ENCODE peak calls at places on chromosomes 3 and 15, in five cellular contexts. P, T, O, L and N are unnamed samples.

GRCh38 chr3:36991147-36991546 is 1.8 kb downstream of the EPM2AIP1 start:
- DNase-seq in O (no peak), L (no peak), T (no peak), P (no peak), N (no peak)

GRCh38 chr3:9649791-9650521 is 651 bp downstream of the MTMR14 start:
- DNase-seq in L (no peak), P (peak), T (no peak), O (no peak), N (no peak)

GRCh38 chr15:100167884-100168375 is 173.8 kb downstream of the ADAMTS17 start:
- DNase-seq in O (no peak), P (no peak), T (no peak), L (no peak), N (no peak)

GRCh38 chr3:61568127-61568526 is 6.8 kb downstream of the PTPRG start:
- DNase-seq in O (no peak), L (no peak), T (no peak), P (no peak), N (no peak)

GRCh38 chr15:63892794-63893441 is 59.2 kb upstream of the HERC1 start:
- DNase-seq in T (no peak), P (no peak), O (no peak), L (peak), N (no peak)

GRCh38 chr3:130480736-130481135 is 36.2 kb upstream of the COL6A6 start:
- DNase-seq in L (peak), O (peak), P (peak), T (peak), N (peak)

GRCh38 chr15:78617131-78617915 is 3.5 kb downstream of the CHRNA3 start:
- DNase-seq in T (peak), O (no peak), L (no peak), P (no peak), N (no peak)

GRCh38 chr3:49377483-49377882 is 19.3 kb upstream of the GPX1 start:
- DNase-seq in P (no peak), T (no peak), L (peak), O (no peak), N (no peak)

GRCh38 chr3:149771652-149772271 is 19.5 kb upstream of the COMMD2 start:
- DNase-seq in T (peak), P (peak), O (no peak), L (peak), N (peak)

GRCh38 chr15:101455291-101455916 is 34.1 kb downstream of the PCSK6 start:
- DNase-seq in T (no peak), L (no peak), O (no peak), P (peak), N (no peak)

GRCh38 chr3:156395961-156396700 is 158.8 kb downstream of the SSR3 start:
- DNase-seq in T (no peak), L (no peak), P (no peak), O (no peak), N (no peak)

GRCh38 chr15:71559616-71560015 is 250.7 kb upstream of the NR2E3 start:
- DNase-seq in L (no peak), T (no peak), P (no peak), O (no peak), N (no peak)

GRCh38 chr15:43278869-43279268 is 12.1 kb upstream of the TGM5 start:
- DNase-seq in O (no peak), P (no peak), L (no peak), T (no peak), N (no peak)

GRCh38 chr3:189902230-189903186 is 218.2 kb downstream of the P3H2 start:
- DNase-seq in L (no peak), T (no peak), P (no peak), O (no peak), N (no peak)

GRCh38 chr3:189458536-189458935 is 172.7 kb upstream of the TP63 start:
- DNase-seq in P (peak), L (peak), T (no peak), O (no peak), N (no peak)

GRCh38 chr3:113132571-113132996 is 78.8 kb upstream of the BOC start:
- DNase-seq in L (no peak), T (no peak), O (no peak), P (peak), N (no peak)

GRCh38 chr15:76987896-76988860 is 6.7 kb upstream of the PSTPIP1 start:
- DNase-seq in T (peak), O (no peak), P (no peak), L (no peak), N (no peak)

GRCh38 chr15:56286213-56286612 is 42.5 kb upstream of the RFX7 start:
- DNase-seq in T (no peak), O (no peak), P (no peak), L (no peak), N (no peak)

GRCh38 chr15:65773386-65774111 is 18.5 kb downstream of the DENND4A start:
- DNase-seq in T (no peak), L (no peak), P (no peak), O (no peak), N (no peak)

GRCh38 chr3:48404440-48405342 is 25.2 kb downstream of the PLXNB1 start:
- DNase-seq in L (no peak), T (peak), P (no peak), O (no peak), N (no peak)

GRCh38 chr15:96088592-96088991 is 241.9 kb upstream of the NR2F2 start:
- DNase-seq in T (no peak), O (no peak), P (peak), L (no peak), N (peak)

GRCh38 chr3:101720851-101721649 is 3.4 kb upstream of the CEP97 start:
- DNase-seq in L (no peak), P (peak), T (no peak), O (no peak), N (no peak)

GRCh38 chr3:122689587-122689986 is 8.9 kb downstream of the PARP14 start:
- DNase-seq in O (no peak), L (no peak), T (no peak), P (peak), N (no peak)

GRCh38 chr3:43786102-43786952 is 95.6 kb downstream of the ABHD5 start:
- DNase-seq in O (no peak), P (peak), L (no peak), T (peak), N (no peak)

GRCh38 chr15:79004336-79004735 is 59.5 kb upstream of the CTSH start:
- DNase-seq in O (no peak), T (peak), P (peak), L (peak), N (no peak)

GRCh38 chr3:126442849-126443229 is 32.9 kb downstream of the ZXDC start:
- DNase-seq in L (no peak), P (no peak), O (no peak), T (peak), N (no peak)

GRCh38 chr15:69647160-69647513 is 194.5 kb downstream of the RPLP1 start:
- DNase-seq in T (peak), L (no peak), O (no peak), P (no peak), N (no peak)

GRCh38 chr3:155424041-155424605 is 130.6 kb upstream of the STRIT1 start:
- DNase-seq in O (no peak), P (no peak), T (peak), L (peak), N (no peak)

GRCh38 chr15:78212546-78213424 is 21.6 kb downstream of the ACSBG1 start:
- DNase-seq in P (peak), T (no peak), L (no peak), O (no peak), N (no peak)

GRCh38 chr15:57772223-57772957 is 65.9 kb downstream of the POLR2M start:
- DNase-seq in O (no peak), T (peak), L (no peak), P (peak), N (no peak)

GRCh38 chr15:81312790-81313543 is 11.0 kb downstream of the STARD5 start:
- DNase-seq in T (no peak), L (peak), O (no peak), P (peak), N (no peak)

GRCh38 chr15:77656294-77656693 is 23.6 kb upstream of the LINGO1 start:
- DNase-seq in O (no peak), P (no peak), L (no peak), T (no peak), N (no peak)

GRCh38 chr3:32077260-32078084 is 28.9 kb upstream of the GPD1L start:
- DNase-seq in L (no peak), P (no peak), T (no peak), O (no peak), N (no peak)

GRCh38 chr3:143840636-143841035 is 7.6 kb downstream of the SLC9A9 start:
- DNase-seq in P (no peak), T (no peak), O (no peak), L (no peak), N (no peak)

GRCh38 chr3:120177151-120177550 is 82.9 kb upstream of the GSK3B start:
- DNase-seq in L (peak), O (peak), T (peak), P (peak), N (no peak)

DNA sequence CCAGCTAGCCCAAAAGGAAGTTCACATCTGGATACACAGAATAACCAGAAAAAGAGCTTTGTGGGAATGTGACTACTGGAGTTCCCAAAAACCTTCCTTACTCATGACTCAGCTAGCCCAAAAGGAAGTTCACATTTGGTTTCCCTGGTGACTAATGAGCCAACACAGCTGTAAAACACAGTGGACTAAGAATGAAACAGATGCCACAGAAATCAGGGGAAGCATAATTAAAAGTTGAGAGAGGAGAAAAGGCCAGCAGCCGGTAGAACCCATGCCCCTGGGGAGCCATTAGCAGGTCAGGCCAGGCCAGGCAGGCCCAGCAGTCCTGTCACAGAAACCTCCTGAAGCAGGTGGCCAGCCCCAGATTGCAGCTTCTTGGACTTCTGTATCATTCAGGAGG is 130.3 kb downstream of the GHSR start:
- DNase-seq in P (peak), L (peak), T (no peak), O (no peak), N (no peak)
- H2BK5ac ChIP-seq in P (no peak), L (no peak), T (no peak), O (no peak), N (no peak)

GRCh38 chr15:49308686-49309085 is 114.4 kb upstream of the FGF7 start:
- DNase-seq in O (no peak), P (no peak), L (no peak), T (no peak), N (no peak)
- H2BK12ac ChIP-seq in O (no peak), P (no peak), L (no peak), T (no peak), N (no peak)

GRCh38 chr3:170745211-170745718 is 124.7 kb downstream of the RPL22L1 start:
- DNase-seq in T (no peak), P (peak), O (no peak), L (no peak), N (no peak)
- H2BK5ac ChIP-seq in T (no peak), P (peak), O (no peak), L (no peak), N (no peak)

DNA sequence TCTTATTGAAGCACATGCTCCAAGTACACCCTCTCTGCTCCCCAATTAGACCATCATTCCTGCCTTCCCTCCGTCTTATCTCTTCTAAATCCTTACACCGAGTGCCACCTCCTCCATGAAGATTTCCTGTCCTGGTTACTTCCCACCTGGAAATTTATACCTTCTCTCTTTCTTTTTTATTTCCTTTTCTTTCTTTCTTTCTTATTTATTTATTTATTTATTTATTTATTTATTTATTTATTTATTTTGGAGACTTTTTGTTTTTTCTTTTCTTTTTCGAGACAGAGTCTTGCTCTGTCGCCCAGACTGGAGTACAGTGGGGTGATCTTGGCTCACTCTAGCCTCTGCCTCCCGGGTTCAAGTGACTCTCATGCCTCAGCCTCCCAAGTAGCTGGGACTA is 45.9 kb upstream of the ABHD2 start:
- DNase-seq in L (no peak), O (no peak), T (no peak), P (no peak), N (no peak)
- H2BK12ac ChIP-seq in L (no peak), O (no peak), T (no peak), P (no peak), N (no peak)

GRCh38 chr3:58414538-58415197 is 19.0 kb downstream of the PDHB start:
- DNase-seq in T (no peak), P (peak), O (no peak), L (peak), N (peak)
- H2BK5ac ChIP-seq in T (no peak), P (no peak), O (no peak), L (no peak), N (no peak)

DNA sequence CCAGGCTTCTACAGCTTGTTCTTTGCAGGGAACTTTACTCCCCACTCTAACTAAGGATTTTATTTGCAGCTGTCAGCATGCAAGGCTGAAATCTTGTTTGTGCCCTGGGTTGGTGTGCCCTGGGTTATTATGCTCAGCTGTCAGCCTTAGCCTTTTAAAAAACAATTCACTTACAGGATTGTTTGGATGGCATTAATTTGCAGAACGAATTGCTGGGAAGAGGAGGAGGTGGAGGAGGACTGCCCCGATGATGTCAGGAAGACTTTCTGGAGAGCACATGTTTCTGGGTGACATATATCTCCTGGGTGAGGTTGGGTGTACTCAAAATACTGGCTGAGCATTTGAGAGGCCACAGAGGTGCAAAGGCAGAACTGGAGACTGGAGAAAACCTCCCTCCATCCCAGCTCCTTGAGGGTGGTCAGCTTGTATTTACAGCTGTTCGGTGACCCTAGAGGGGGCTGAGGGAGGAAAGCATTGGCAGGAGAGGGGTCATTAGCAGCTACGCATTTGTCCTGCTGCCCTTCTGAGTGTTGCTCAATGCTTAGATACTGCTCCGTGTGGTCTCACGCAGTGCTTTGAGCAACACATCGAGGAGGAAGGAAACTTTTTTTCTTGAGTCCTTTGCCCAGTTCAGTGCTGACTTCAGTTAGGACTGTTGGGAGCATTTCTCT is 59.8 kb upstream of the PSMD6 start:
- DNase-seq in P (no peak), T (no peak), O (no peak), L (no peak), N (no peak)
- H2BK12ac ChIP-seq in P (no peak), T (no peak), O (peak), L (peak), N (no peak)

GRCh38 chr3:177760803-177761202 is 563.5 kb upstream of the TBL1XR1 start:
- DNase-seq in O (no peak), L (no peak), T (no peak), P (no peak), N (no peak)

GRCh38 chr3:177764377-177764912 is 567.2 kb upstream of the TBL1XR1 start:
- DNase-seq in P (peak), O (no peak), T (no peak), L (no peak), N (no peak)
- H2BK5ac ChIP-seq in P (no peak), O (no peak), T (no peak), L (no peak), N (no peak)

GRCh38 chr3:19543212-19543841 is 390.7 kb downstream of the EFHB start:
- DNase-seq in T (peak), L (no peak), P (no peak), O (no peak), N (peak)
- H2BK12ac ChIP-seq in T (no peak), L (no peak), P (no peak), O (no peak), N (no peak)